ENCODE peak calls at places on chromosomes 16 and 17, in eight cellular contexts. Y is Peyer's patch; Z is adrenal gland; E is fibroblast of lung; M is CD8-positive, alpha-beta memory T cell; C is hepatocyte; Q is Caco-2; F is tibial nerve. O is an unnamed sample. For H3K4me1, the result is how much of the 10 kb centered on the place peaks cover.

GRCh38 chr17:45942284-45942683 is 47.9 kb downstream of the MAPT start:
- DNase-seq in Y (no peak), Z (peak), E (peak), M (no peak), C (no peak), Q (no peak), F (peak), O (no peak)

GRCh38 chr16:87613961-87614360 is 11.7 kb downstream of the JPH3 start:
- DNase-seq in Y (no peak), Z (no peak), E (no peak), M (no peak), C (no peak), Q (no peak), F (no peak), O (no peak)

GRCh38 chr17:1736348-1737281 is 6.1 kb upstream of the SERPINF2 start:
- DNase-seq in Y (no peak), Z (peak), E (peak), M (no peak), C (peak), Q (peak), F (peak), O (peak)

GRCh38 chr17:49393491-49394255 is 21.0 kb downstream of the PHB1 start:
- DNase-seq in Y (no peak), Z (no peak), E (no peak), M (no peak), C (no peak), Q (no peak), F (no peak), O (no peak)

GRCh38 chr16:27208081-27208692 is 4.9 kb downstream of the KDM8 start:
- DNase-seq in Y (no peak), Z (no peak), E (no peak), M (no peak), C (no peak), Q (no peak), F (no peak), O (no peak)

GRCh38 chr16:85709766-85710423 is 21.1 kb upstream of the GINS2 start:
- DNase-seq in Y (no peak), Z (no peak), E (no peak), M (no peak), C (no peak), Q (no peak), F (no peak), O (no peak)

GRCh38 chr16:9309844-9310243 is 218.4 kb downstream of the HAPSTR1 start:
- DNase-seq in Y (no peak), Z (no peak), E (no peak), M (no peak), C (no peak), Q (no peak), F (no peak), O (no peak)

GRCh38 chr17:69684251-69684650 is 269.8 kb downstream of the MAP2K6 start:
- DNase-seq in Y (no peak), Z (no peak), E (no peak), M (no peak), C (no peak), Q (no peak), F (no peak), O (no peak)

GRCh38 chr17:36089888-36090836 is at the start of gene CCL3:
- DNase-seq in Y (peak), Z (peak), E (no peak), M (no peak), C (peak), Q (no peak), F (peak), O (no peak)

GRCh38 chr16:85417156-85417860 is 195.8 kb upstream of the GSE1 start:
- DNase-seq in Y (no peak), Z (peak), E (no peak), M (no peak), C (no peak), Q (peak), F (no peak), O (no peak)

GRCh38 chr16:50289950-50290764 is 23.8 kb downstream of the ADCY7 start:
- DNase-seq in Y (no peak), Z (no peak), E (no peak), M (no peak), C (no peak), Q (no peak), F (no peak), O (no peak)

GRCh38 chr16:1474471-1474795 is 395 bp downstream of the CLCN7 start:
- DNase-seq in Y (no peak), Z (no peak), E (no peak), M (no peak), C (peak), Q (no peak), F (no peak), O (no peak)

GRCh38 chr17:31096106-31096436 is 1.3 kb downstream of the NF1 start:
- DNase-seq in Y (no peak), Z (no peak), E (peak), M (no peak), C (no peak), Q (no peak), F (no peak), O (no peak)

GRCh38 chr16:55515110-55515509 is 6.2 kb downstream of the LPCAT2 start:
- DNase-seq in Y (no peak), Z (no peak), E (no peak), M (no peak), C (no peak), Q (no peak), F (no peak), O (no peak)

GRCh38 chr16:20520103-20520502 is 56.1 kb downstream of the ACSM2B start:
- DNase-seq in Y (no peak), Z (no peak), E (no peak), M (no peak), C (no peak), Q (no peak), F (no peak), O (no peak)

GRCh38 chr17:1181769-1182137 is 2.0 kb upstream of the ABR start:
- DNase-seq in Y (peak), Z (no peak), E (peak), M (no peak), C (no peak), Q (no peak), F (no peak), O (no peak)

DNA sequence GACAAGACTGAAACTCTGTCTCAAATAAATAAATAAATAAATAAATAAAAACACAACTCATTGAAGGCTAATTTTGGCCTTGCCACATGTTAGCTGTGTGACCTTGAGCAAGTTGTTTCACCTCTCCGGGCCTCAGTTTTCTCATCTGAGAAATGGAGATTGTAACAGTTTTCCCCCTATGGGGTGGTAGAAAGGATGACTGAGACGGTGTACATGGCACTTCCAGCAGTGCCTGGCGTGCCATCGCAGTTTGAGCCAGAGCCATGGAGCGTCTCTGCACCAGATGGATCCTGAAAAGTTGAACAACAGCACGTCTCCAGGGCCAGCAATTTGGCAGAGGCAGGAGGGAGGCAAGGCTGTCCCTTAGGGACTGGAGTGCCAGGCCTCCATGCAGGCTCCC is 19.6 kb downstream of the SOCS1 start:
- DNase-seq in Y (no peak), Z (no peak), E (no peak), M (no peak), C (no peak), Q (no peak), F (no peak), O (no peak)
- H3K4me1 ChIP-seq in Y (under half), Z (under half), E (under half), M (half or more), C (under half), Q (under half), F (under half), O (under half)

GRCh38 chr17:81009124-81009523 is 17.5 kb downstream of the CHMP6 start:
- DNase-seq in Y (no peak), Z (no peak), E (no peak), M (no peak), C (no peak), Q (no peak), F (no peak), O (no peak)
- H3K4me1 ChIP-seq in Y (under half), Z (under half), E (under half), M (under half), C (under half), Q (under half), F (under half), O (under half)

GRCh38 chr17:60090412-60090811 is 11.7 kb upstream of the HEATR6 start:
- DNase-seq in Y (no peak), Z (no peak), E (no peak), M (no peak), C (no peak), Q (no peak), F (no peak), O (no peak)
- H3K4me1 ChIP-seq in Y (under half), Z (under half), E (under half), M (under half), C (under half), Q (under half), F (under half), O (under half)

GRCh38 chr16:47469227-47469626 is 8.1 kb downstream of the PHKB start:
- DNase-seq in Y (no peak), Z (no peak), E (no peak), M (no peak), C (no peak), Q (no peak), F (no peak), O (no peak)

GRCh38 chr16:47470211-47470610 is 9.1 kb downstream of the PHKB start:
- DNase-seq in Y (no peak), Z (no peak), E (no peak), M (no peak), C (no peak), Q (no peak), F (no peak), O (no peak)

GRCh38 chr16:47467501-47467900 is 6.4 kb downstream of the PHKB start:
- DNase-seq in Y (no peak), Z (no peak), E (no peak), M (no peak), C (no peak), Q (no peak), F (no peak), O (no peak)

GRCh38 chr16:47463771-47464624 is 2.9 kb downstream of the PHKB start:
- DNase-seq in Y (no peak), Z (no peak), E (no peak), M (no peak), C (no peak), Q (no peak), F (no peak), O (no peak)

DNA sequence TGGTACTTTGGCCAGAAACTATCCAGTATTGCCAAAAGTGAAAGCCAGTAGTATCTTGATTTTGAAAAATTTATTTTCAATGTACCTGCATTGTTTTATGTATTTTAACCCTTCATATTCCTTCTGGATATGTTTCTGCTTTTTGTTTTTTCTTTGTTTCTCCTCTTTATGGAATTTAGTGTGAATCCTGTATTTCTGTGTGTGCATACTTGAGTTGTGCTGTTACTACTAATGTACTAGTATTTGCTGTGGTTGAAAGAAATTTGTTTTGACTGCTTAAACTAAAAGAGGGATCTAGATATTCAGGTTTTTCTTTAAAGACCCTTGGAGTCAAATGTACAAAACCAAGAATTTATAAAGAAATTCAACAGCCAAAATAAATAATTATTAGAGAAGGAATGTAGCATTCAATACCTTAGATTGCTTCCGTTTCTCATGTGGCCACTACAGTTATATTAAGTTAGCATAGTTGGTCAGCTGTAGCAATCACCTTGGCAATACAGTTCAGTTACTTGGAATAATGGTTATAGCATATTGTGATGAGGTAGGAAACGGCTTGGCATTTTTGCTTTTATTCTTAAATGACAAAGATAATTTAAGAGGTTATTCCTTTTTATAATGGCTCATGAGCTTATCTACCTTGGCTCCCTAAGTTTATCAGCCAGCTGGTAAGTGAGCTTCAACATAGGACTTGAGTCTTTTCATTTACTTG is 4.9 kb downstream of the PHKB start:
- DNase-seq in Y (no peak), Z (no peak), E (no peak), M (no peak), C (no peak), Q (no peak), F (no peak), O (no peak)
- H3K4me1 ChIP-seq in Y (under half), Z (half or more), E (under half), M (under half), C (under half), Q (under half), F (under half), O (under half)

GRCh38 chr17:75486951-75487350 is 28.4 kb downstream of the CASKIN2 start:
- DNase-seq in Y (no peak), Z (no peak), E (no peak), M (no peak), C (no peak), Q (no peak), F (no peak), O (no peak)
- H3K4me1 ChIP-seq in Y (under half), Z (under half), E (under half), M (under half), C (under half), Q (under half), F (under half), O (under half)

GRCh38 chr17:56983380-56983779 is 5.4 kb downstream of the SCPEP1 start:
- DNase-seq in Y (no peak), Z (no peak), E (no peak), M (no peak), C (no peak), Q (no peak), F (no peak), O (no peak)
- H3K4me1 ChIP-seq in Y (under half), Z (under half), E (under half), M (under half), C (under half), Q (under half), F (under half), O (under half)

GRCh38 chr17:50919321-50920040 is 53.3 kb upstream of the TOB1 start:
- DNase-seq in Y (peak), Z (peak), E (peak), M (peak), C (peak), Q (no peak), F (peak), O (peak)
- H3K4me1 ChIP-seq in Y (under half), Z (under half), E (under half), M (under half), C (half or more), Q (half or more), F (under half), O (under half)

O was measured in foreskin keratinocyte.